ENCODE peak calls at places on chromosomes 7 and 10, in seven cellular contexts. X is GM12892, Y is SK-N-SH, G is H1, I is K562, Z is GM12878, J is HepG2. A is an unnamed sample.
A peak's percentile ranks its signal among the peaks of the same experiment; 100 is the strongest.

GRCh38 chr10:44827431-44828006 is 83.6 kb upstream of the TMEM72 start:
- DNase-seq in X (no peak), Y (no peak), G (no peak), I (no peak), Z (no peak), J (peak; percentile 50), A (no peak)

GRCh38 chr7:106126170-106126938 is 14.2 kb upstream of the SYPL1 start:
- DNase-seq in X (no peak), Y (no peak), G (no peak), I (no peak), Z (no peak), J (no peak), A (no peak)

GRCh38 chr10:88190540-88191213 is 327.3 kb downstream of the PTEN start:
- DNase-seq in X (no peak), Y (no peak), G (no peak), I (no peak), Z (no peak), J (no peak), A (no peak)

GRCh38 chr10:109429956-109430760 is 493.2 kb downstream of the XPNPEP1 start:
- DNase-seq in X (no peak), Y (no peak), G (no peak), I (no peak), Z (no peak), J (no peak), A (no peak)

GRCh38 chr10:114024876-114025609 is 18.6 kb upstream of the ADRB1 start:
- DNase-seq in X (peak; percentile 25), Y (no peak), G (no peak), I (peak; percentile 25), Z (peak; percentile 86), J (no peak), A (no peak)

GRCh38 chr10:31025142-31025541 is 6.5 kb downstream of the ZNF438 start:
- DNase-seq in X (no peak), Y (no peak), G (no peak), I (no peak), Z (no peak), J (no peak), A (no peak)

GRCh38 chr7:71343821-71344341 is 211.9 kb downstream of the GALNT17 start:
- DNase-seq in X (no peak), Y (no peak), G (no peak), I (no peak), Z (no peak), J (no peak), A (no peak)

GRCh38 chr7:55438765-55439525 is 73.8 kb downstream of the LANCL2 start:
- DNase-seq in X (no peak), Y (peak; percentile 81), G (no peak), I (no peak), Z (no peak), J (no peak), A (no peak)

GRCh38 chr10:103696411-103697145 is 158.8 kb downstream of the SH3PXD2A start:
- DNase-seq in X (peak; percentile 85), Y (peak; percentile 46), G (peak; percentile 53), I (peak; percentile 89), Z (no peak), J (no peak), A (peak; percentile 75)

GRCh38 chr10:4561301-4561700 is 264.7 kb upstream of the AKR1E2 start:
- DNase-seq in X (no peak), Y (no peak), G (no peak), I (no peak), Z (no peak), J (no peak), A (no peak)

GRCh38 chr7:150918378-150918777 is 59.7 kb downstream of the KCNH2 start:
- DNase-seq in X (no peak), Y (no peak), G (no peak), I (no peak), Z (no peak), J (no peak), A (no peak)

GRCh38 chr7:31004393-31004792 is 40.6 kb downstream of the GHRHR start:
- DNase-seq in X (no peak), Y (no peak), G (no peak), I (no peak), Z (no peak), J (no peak), A (no peak)

GRCh38 chr7:31003721-31004120 is 40.0 kb downstream of the GHRHR start:
- DNase-seq in X (no peak), Y (no peak), G (no peak), I (no peak), Z (no peak), J (no peak), A (no peak)

GRCh38 chr7:31003097-31003496 is 39.3 kb downstream of the GHRHR start:
- DNase-seq in X (no peak), Y (no peak), G (no peak), I (no peak), Z (no peak), J (no peak), A (no peak)

GRCh38 chr7:31006864-31007263 is 43.1 kb downstream of the GHRHR start:
- DNase-seq in X (no peak), Y (no peak), G (no peak), I (no peak), Z (no peak), J (no peak), A (no peak)

DNA sequence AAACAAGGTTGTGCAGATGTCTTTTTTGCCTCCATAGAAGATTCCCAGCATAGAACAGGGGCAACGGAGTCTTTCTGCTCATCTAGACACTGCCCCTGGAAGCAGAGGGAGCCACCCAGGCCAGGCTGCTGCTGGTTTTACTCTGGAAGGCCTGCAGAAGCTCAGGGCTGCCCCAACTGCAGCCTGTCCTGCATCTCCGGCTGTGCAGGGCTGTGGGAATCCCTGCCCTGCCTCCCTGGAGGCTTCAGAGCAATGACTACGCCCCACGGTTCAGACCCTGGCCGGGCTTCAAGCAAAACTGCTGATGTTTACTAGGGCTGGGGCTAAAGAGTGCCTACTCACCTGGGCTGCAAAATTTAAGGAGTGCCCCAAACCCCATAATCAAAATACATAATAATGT is 43.9 kb downstream of the GHRHR start:
- DNase-seq in X (no peak), Y (no peak), G (no peak), I (no peak), Z (no peak), J (no peak), A (no peak)
- TF ChIP-seq TAF1 in X (no peak), Y (no peak), G (no peak), I (no peak), Z (no peak), J (no peak), A (no peak)

GRCh38 chr7:134632937-134633540 is 13.6 kb upstream of the BPGM start:
- DNase-seq in X (no peak), Y (peak; percentile 34), G (no peak), I (peak; percentile 79), Z (no peak), J (peak; percentile 44), A (no peak)
- TF ChIP-seq TAF1 in X (no peak), Y (no peak), G (no peak), I (no peak), Z (no peak), J (no peak), A (no peak)

DNA sequence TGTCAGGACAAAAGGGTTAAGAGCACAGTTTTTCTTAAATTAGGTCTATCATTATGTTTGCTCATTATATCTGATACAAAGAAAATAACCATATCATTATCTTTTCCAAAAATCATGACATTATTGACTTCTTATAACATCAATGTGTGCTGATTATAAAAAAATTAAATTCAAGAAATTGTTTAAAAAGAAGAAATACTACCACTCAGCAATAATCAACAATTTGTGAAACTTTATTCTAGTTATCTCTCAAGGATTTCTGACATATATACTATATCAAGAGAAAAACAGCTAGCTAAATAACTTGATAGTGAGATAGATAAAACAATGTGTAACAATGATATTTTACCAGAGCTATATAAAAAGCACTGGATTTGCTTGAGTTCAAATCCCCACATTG is 360.7 kb upstream of the PHF14 start:
- DNase-seq in X (no peak), Y (no peak), G (no peak), I (no peak), Z (no peak), J (no peak), A (no peak)
- TF ChIP-seq TAF1 in X (no peak), Y (no peak), G (no peak), I (no peak), Z (no peak), J (no peak), A (no peak)

GRCh38 chr7:132501956-132502355 is 74.3 kb downstream of the PLXNA4 start:
- DNase-seq in X (no peak), Y (no peak), G (no peak), I (no peak), Z (no peak), J (no peak), A (no peak)

GRCh38 chr7:132498319-132498718 is 78.0 kb downstream of the PLXNA4 start:
- DNase-seq in X (no peak), Y (no peak), G (no peak), I (no peak), Z (no peak), J (no peak), A (no peak)

GRCh38 chr7:132499065-132499464 is 77.2 kb downstream of the PLXNA4 start:
- DNase-seq in X (no peak), Y (peak; percentile 67), G (no peak), I (no peak), Z (no peak), J (no peak), A (no peak)

GRCh38 chr7:132503415-132503814 is 72.9 kb downstream of the PLXNA4 start:
- DNase-seq in X (no peak), Y (no peak), G (no peak), I (no peak), Z (no peak), J (no peak), A (no peak)

GRCh38 chr7:132500727-132501410 is 75.4 kb downstream of the PLXNA4 start:
- DNase-seq in X (no peak), Y (peak; percentile 43), G (no peak), I (peak; percentile 28), Z (no peak), J (no peak), A (no peak)
- TF ChIP-seq TAF1 in X (no peak), Y (no peak), G (no peak), I (no peak), Z (no peak), J (no peak), A (no peak)

GRCh38 chr7:152436279-152437147 is 710 bp upstream of the KMT2C start:
- DNase-seq in X (peak; percentile 79), Y (peak; percentile 100), G (peak; percentile 69), I (peak; percentile 98), Z (no peak), J (peak; percentile 81), A (peak; percentile 79)
- TF ChIP-seq TAF1 in X (peak; percentile 37), Y (peak; percentile 73), G (peak; percentile 52), I (peak; percentile 95), Z (no peak), J (peak; percentile 33), A (peak; percentile 46)